ENCODE peak calls at places on chromosomes 12 and 14, in ten cellular contexts. U is stomach, E is breast epithelium, Y is sigmoid colon, T is transverse colon, Q is suprapubic skin, N is upper lobe of left lung, G is spleen, S is endothelial cell of umbilical vein, B is HCT116. J is an unnamed sample.

GRCh38 chr12:117596968-117597367 is 235.5 kb upstream of the NOS1 start:
- DNase-seq in U (no peak), E (no peak), Y (no peak), T (no peak), Q (no peak), N (no peak), G (no peak), S (no peak), B (no peak), J (no peak)

GRCh38 chr14:77906446-77906845 is 106.5 kb downstream of the ADCK1 start:
- DNase-seq in U (no peak), E (no peak), Y (no peak), T (no peak), Q (no peak), N (no peak), G (no peak), S (no peak), B (no peak), J (no peak)

GRCh38 chr14:86654558-86655184 is 1124.7 kb downstream of the FLRT2 start:
- DNase-seq in U (peak), E (no peak), Y (no peak), T (peak), Q (no peak), N (no peak), G (no peak), S (no peak), B (peak), J (no peak)

GRCh38 chr14:20866963-20867362 is 24.2 kb upstream of the RNASE3 start:
- DNase-seq in U (no peak), E (no peak), Y (no peak), T (no peak), Q (no peak), N (no peak), G (no peak), S (peak), B (peak), J (no peak)

GRCh38 chr14:89845346-89845745 is 109.2 kb downstream of the EFCAB11 start:
- DNase-seq in U (no peak), E (no peak), Y (no peak), T (no peak), Q (no peak), N (no peak), G (no peak), S (no peak), B (no peak), J (no peak)

GRCh38 chr12:45504606-45505005 is 224.9 kb upstream of the ARID2 start:
- DNase-seq in U (no peak), E (no peak), Y (no peak), T (no peak), Q (no peak), N (no peak), G (no peak), S (no peak), B (no peak), J (no peak)

GRCh38 chr12:50302686-50303085 is 19.4 kb upstream of the LIMA1 start:
- DNase-seq in U (no peak), E (no peak), Y (no peak), T (no peak), Q (no peak), N (no peak), G (no peak), S (no peak), B (no peak), J (no peak)

GRCh38 chr14:77201696-77202095 is 20.1 kb downstream of the TMEM63C start:
- DNase-seq in U (no peak), E (no peak), Y (no peak), T (no peak), Q (no peak), N (no peak), G (peak), S (no peak), B (no peak), J (no peak)

GRCh38 chr14:100815478-100816285 is 10.2 kb upstream of the MEG3 start:
- DNase-seq in U (no peak), E (no peak), Y (no peak), T (no peak), Q (no peak), N (no peak), G (peak), S (peak), B (no peak), J (no peak)

GRCh38 chr12:57907281-57907680 is 34.1 kb upstream of the ATP23 start:
- DNase-seq in U (no peak), E (no peak), Y (no peak), T (no peak), Q (no peak), N (no peak), G (no peak), S (no peak), B (no peak), J (no peak)

GRCh38 chr12:19639781-19640180 is 200.5 kb downstream of the AEBP2 start:
- DNase-seq in U (no peak), E (no peak), Y (no peak), T (no peak), Q (no peak), N (no peak), G (no peak), S (no peak), B (no peak), J (no peak)

GRCh38 chr12:120055231-120055630 is 61.3 kb downstream of the RAB35 start:
- DNase-seq in U (no peak), E (no peak), Y (no peak), T (no peak), Q (no peak), N (no peak), G (no peak), S (no peak), B (no peak), J (no peak)

DNA sequence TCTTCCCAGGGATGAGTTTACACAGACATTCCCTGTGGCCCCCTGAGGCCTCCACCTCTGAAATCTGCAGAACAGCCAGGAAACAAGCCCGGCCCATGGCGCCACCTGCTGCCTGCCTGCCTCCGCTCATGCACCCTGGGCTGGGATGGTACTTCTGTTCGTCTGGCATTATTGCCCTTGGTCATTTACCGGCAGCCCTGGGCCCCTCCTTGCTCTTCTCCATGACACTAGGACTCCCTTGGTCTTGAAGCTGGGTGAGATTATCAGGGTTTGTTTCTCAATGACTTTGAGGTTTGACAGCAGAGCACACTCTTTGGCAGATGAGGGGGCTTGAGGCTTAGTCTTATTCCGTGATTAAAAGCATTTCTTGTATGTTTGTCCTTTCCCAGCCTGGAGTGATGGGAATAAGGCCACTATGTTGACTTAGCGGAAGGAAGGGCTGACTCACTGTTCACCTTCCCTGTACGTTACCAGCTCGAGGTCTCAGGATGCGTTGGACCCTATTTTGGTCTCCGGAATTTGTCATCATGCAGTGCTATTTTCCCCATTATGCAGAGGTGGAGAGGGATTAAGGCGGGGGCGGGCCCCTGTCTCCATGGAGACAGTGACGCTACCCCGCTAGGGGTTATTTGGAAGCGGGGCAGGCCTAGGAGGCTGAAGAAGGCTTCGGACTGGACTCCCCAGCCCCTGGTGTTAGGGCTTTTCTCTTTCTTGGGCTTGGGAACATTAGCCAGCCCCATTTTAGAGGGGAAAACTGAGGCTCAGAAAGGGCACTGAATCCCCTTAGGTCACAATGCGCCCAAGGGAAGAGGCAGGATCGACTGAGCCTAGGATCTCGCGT is 709 bp upstream of the PEX5 start:
- DNase-seq in U (peak), E (peak), Y (peak), T (peak), Q (peak), N (peak), G (peak), S (peak), B (peak), J (peak)
- TF ChIP-seq POLR2AphosphoS5 in U (peak), E (no peak), Y (no peak), T (peak), Q (no peak), N (peak), G (peak), S (peak), B (no peak), J (no peak)

GRCh38 chr12:6540181-6540877 is 6.0 kb downstream of the GAPDH start:
- DNase-seq in U (peak), E (peak), Y (peak), T (peak), Q (peak), N (peak), G (peak), S (peak), B (peak), J (peak)

GRCh38 chr12:6535960-6536847 is 1.9 kb downstream of the GAPDH start:
- DNase-seq in U (no peak), E (no peak), Y (peak), T (no peak), Q (no peak), N (no peak), G (no peak), S (no peak), B (no peak), J (no peak)

GRCh38 chr12:6536894-6537579 is 2.7 kb downstream of the GAPDH start:
- DNase-seq in U (no peak), E (no peak), Y (peak), T (no peak), Q (no peak), N (no peak), G (no peak), S (no peak), B (no peak), J (no peak)

GRCh38 chr12:6539276-6540134 is 5.2 kb downstream of the GAPDH start:
- DNase-seq in U (no peak), E (no peak), Y (peak), T (no peak), Q (no peak), N (no peak), G (no peak), S (no peak), B (no peak), J (no peak)

DNA sequence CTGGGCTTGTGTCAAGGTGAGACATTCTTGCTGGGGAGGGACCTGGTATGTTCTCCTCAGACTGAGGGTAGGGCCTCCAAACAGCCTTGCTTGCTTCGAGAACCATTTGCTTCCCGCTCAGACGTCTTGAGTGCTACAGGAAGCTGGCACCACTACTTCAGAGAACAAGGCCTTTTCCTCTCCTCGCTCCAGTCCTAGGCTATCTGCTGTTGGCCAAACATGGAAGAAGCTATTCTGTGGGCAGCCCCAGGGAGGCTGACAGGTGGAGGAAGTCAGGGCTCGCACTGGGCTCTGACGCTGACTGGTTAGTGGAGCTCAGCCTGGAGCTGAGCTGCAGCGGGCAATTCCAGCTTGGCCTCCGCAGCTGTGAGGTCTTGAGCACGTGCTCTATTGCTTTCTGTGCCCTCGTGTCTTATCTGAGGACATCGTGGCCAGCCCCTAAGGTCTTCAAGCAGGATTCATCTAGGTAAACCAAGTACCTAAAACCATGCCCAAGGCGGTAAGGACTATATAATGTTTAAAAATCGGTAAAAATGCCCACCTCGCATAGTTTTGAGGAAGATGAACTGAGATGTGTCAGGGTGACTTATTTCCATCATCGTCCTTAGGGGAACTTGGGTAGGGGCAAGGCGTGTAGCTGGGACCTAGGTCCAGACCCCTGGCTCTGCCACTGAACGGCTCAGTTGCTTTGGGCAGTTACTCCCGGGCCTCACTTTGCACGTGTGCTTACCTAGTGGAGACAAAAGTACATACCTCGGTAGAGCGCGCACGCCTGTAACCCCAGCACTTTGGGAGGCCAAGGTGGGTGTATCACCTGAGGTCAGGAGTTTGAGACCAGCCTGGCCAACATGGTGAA is 4.3 kb downstream of the GAPDH start:
- DNase-seq in U (no peak), E (no peak), Y (peak), T (no peak), Q (no peak), N (no peak), G (no peak), S (no peak), B (no peak), J (no peak)
- TF ChIP-seq POLR2A in U (no peak), E (no peak), Y (no peak), T (no peak), Q (no peak), N (no peak), G (no peak), S (peak), B (peak), J (peak)

GRCh38 chr14:102088012-102088792 is 1.4 kb upstream of the HSP90AA1 start:
- DNase-seq in U (peak), E (no peak), Y (peak), T (peak), Q (peak), N (peak), G (peak), S (peak), B (no peak), J (peak)
- TF ChIP-seq POLR2AphosphoS5 in U (no peak), E (peak), Y (no peak), T (no peak), Q (no peak), N (no peak), G (peak), S (peak), B (no peak), J (peak)

GRCh38 chr12:68609955-68610434 is 704 bp upstream of the RAP1B start:
- DNase-seq in U (no peak), E (no peak), Y (no peak), T (no peak), Q (no peak), N (no peak), G (no peak), S (no peak), B (no peak), J (no peak)

GRCh38 chr12:68612245-68612644 is 1.5 kb downstream of the RAP1B start:
- DNase-seq in U (no peak), E (no peak), Y (no peak), T (no peak), Q (no peak), N (no peak), G (no peak), S (peak), B (no peak), J (no peak)

GRCh38 chr12:68611094-68611818 is 557 bp downstream of the RAP1B start:
- DNase-seq in U (peak), E (no peak), Y (peak), T (peak), Q (peak), N (no peak), G (peak), S (peak), B (no peak), J (peak)

GRCh38 chr12:68612675-68613074 is 2.0 kb downstream of the RAP1B start:
- DNase-seq in U (no peak), E (no peak), Y (no peak), T (no peak), Q (no peak), N (no peak), G (no peak), S (peak), B (no peak), J (no peak)

GRCh38 chr12:68610435-68611093 is at the start of gene RAP1B:
- DNase-seq in U (peak), E (peak), Y (peak), T (peak), Q (peak), N (peak), G (peak), S (peak), B (peak), J (peak)
- TF ChIP-seq POLR2A in U (no peak), E (peak), Y (peak), T (peak), Q (peak), N (peak), G (peak), S (peak), B (peak), J (peak)

DNA sequence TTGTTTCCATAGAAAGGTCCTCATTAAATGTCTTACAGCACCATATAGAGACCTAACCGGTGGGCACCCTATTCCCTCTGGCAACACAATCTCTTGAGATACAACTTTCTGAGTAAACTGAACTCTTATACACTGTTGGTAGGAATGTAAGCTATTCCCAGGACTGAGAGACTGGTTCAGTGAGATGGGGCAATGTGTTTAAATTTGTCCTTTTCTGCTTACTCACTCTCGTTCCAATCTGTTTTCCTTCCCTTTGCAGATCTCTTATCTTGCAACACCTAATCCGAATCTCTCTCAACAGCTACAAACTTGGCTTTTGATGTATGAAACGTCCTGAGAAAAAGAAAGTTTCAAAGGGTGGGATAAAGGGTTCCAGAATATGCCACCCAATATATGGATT is 26.1 kb upstream of the ETV6 start:
- DNase-seq in U (no peak), E (no peak), Y (no peak), T (no peak), Q (no peak), N (no peak), G (no peak), S (no peak), B (no peak), J (no peak)
- TF ChIP-seq POLR2AphosphoS5 in U (no peak), E (no peak), Y (no peak), T (no peak), Q (no peak), N (no peak), G (no peak), S (no peak), B (no peak), J (no peak)

GRCh38 chr12:76878899-76879709 is at the start of gene CSRP2:
- DNase-seq in U (peak), E (peak), Y (peak), T (peak), Q (peak), N (peak), G (peak), S (peak), B (peak), J (peak)
- TF ChIP-seq POLR2A in U (no peak), E (peak), Y (peak), T (peak), Q (peak), N (peak), G (no peak), S (peak), B (peak), J (no peak)

J was measured in GM12891.